ENCODE peak calls at places on chromosomes 5 and 9, in four cellular contexts. One of them, this sample, is unnamed.

GRCh38 chr5:138954257-138955012 is 79.3 kb upstream of the LRRTM2 start:
- DNase-seq in H1: no peak
- DNase-seq in K562: no peak
- DNase-seq in GM12878: no peak
- DNase-seq in this sample: no peak

GRCh38 chr9:117485176-117485575 is 70.3 kb upstream of the ASTN2 start:
- DNase-seq in H1: no peak
- DNase-seq in K562: no peak
- DNase-seq in GM12878: no peak
- DNase-seq in this sample: no peak

GRCh38 chr5:59838989-59839388 is 54.5 kb downstream of the PDE4D start:
- DNase-seq in H1: no peak
- DNase-seq in K562: no peak
- DNase-seq in GM12878: no peak
- DNase-seq in this sample: no peak

GRCh38 chr9:123322771-123323481 is 33.1 kb upstream of the CRB2 start:
- DNase-seq in H1: no peak
- DNase-seq in K562: no peak
- DNase-seq in GM12878: no peak
- DNase-seq in this sample: no peak

GRCh38 chr5:36734422-36734821 is 128.0 kb downstream of the SLC1A3 start:
- DNase-seq in H1: no peak
- DNase-seq in K562: peak; percentile 34
- DNase-seq in GM12878: no peak
- DNase-seq in this sample: peak; percentile 12

GRCh38 chr5:111834926-111835599 is 78.1 kb upstream of the NREP start:
- DNase-seq in H1: no peak
- DNase-seq in K562: no peak
- DNase-seq in GM12878: no peak
- DNase-seq in this sample: no peak

GRCh38 chr9:114037961-114038723 is 40.0 kb downstream of the AMBP start:
- DNase-seq in H1: peak; percentile 56
- DNase-seq in K562: no peak
- DNase-seq in GM12878: no peak
- DNase-seq in this sample: no peak

GRCh38 chr5:177610131-177610769 is 10.3 kb downstream of the B4GALT7 start:
- DNase-seq in H1: no peak
- DNase-seq in K562: no peak
- DNase-seq in GM12878: no peak
- DNase-seq in this sample: no peak

GRCh38 chr5:66596791-66597757 is 881 bp downstream of the MAST4 start:
- DNase-seq in H1: peak; percentile 65
- DNase-seq in K562: no peak
- DNase-seq in GM12878: no peak
- DNase-seq in this sample: no peak

GRCh38 chr9:126393876-126394275 is 67.2 kb downstream of the MVB12B start:
- DNase-seq in H1: no peak
- DNase-seq in K562: no peak
- DNase-seq in GM12878: no peak
- DNase-seq in this sample: no peak

GRCh38 chr5:14184725-14185124 is 41.6 kb downstream of the TRIO start:
- DNase-seq in H1: no peak
- DNase-seq in K562: no peak
- DNase-seq in GM12878: no peak
- DNase-seq in this sample: no peak

GRCh38 chr5:81242906-81243436 is 9.8 kb downstream of the CKMT2 start:
- DNase-seq in H1: no peak
- DNase-seq in K562: no peak
- DNase-seq in GM12878: no peak
- DNase-seq in this sample: no peak

GRCh38 chr5:78971998-78972397 is 13.1 kb downstream of the ARSB start:
- DNase-seq in H1: no peak
- DNase-seq in K562: no peak
- DNase-seq in GM12878: no peak
- DNase-seq in this sample: no peak

GRCh38 chr5:169763437-169764301 is 126.6 kb downstream of the DOCK2 start:
- DNase-seq in H1: no peak
- DNase-seq in K562: no peak
- DNase-seq in GM12878: peak; percentile 45
- DNase-seq in this sample: no peak

GRCh38 chr5:139306197-139306596 is 12.7 kb downstream of the MATR3 start:
- DNase-seq in H1: no peak
- DNase-seq in K562: no peak
- DNase-seq in GM12878: no peak
- DNase-seq in this sample: no peak

GRCh38 chr5:54959673-54960418 is 25.5 kb downstream of the ESM1 start:
- DNase-seq in H1: peak; percentile 76
- DNase-seq in K562: peak; percentile 26
- DNase-seq in GM12878: no peak
- DNase-seq in this sample: peak; percentile 5

GRCh38 chr9:70315389-70315788 is 56.6 kb downstream of the SMC5 start:
- DNase-seq in H1: no peak
- DNase-seq in K562: no peak
- DNase-seq in GM12878: no peak
- DNase-seq in this sample: no peak

GRCh38 chr5:35773936-35774335 is 82.8 kb upstream of the IL7R start:
- DNase-seq in H1: no peak
- DNase-seq in K562: no peak
- DNase-seq in GM12878: no peak
- DNase-seq in this sample: no peak

GRCh38 chr5:142235050-142235797 is 89.6 kb downstream of the SPRY4 start:
- DNase-seq in H1: peak; percentile 83
- DNase-seq in K562: no peak
- DNase-seq in GM12878: no peak
- DNase-seq in this sample: no peak

GRCh38 chr9:20593551-20593950 is 28.7 kb downstream of the MLLT3 start:
- DNase-seq in H1: no peak
- DNase-seq in K562: no peak
- DNase-seq in GM12878: no peak
- DNase-seq in this sample: no peak

GRCh38 chr5:132473019-132473531 is 17.5 kb downstream of the IRF1 start:
- DNase-seq in H1: no peak
- DNase-seq in K562: no peak
- DNase-seq in GM12878: no peak
- DNase-seq in this sample: no peak

GRCh38 chr5:14710313-14710994 is 45.9 kb downstream of the OTULIN start:
- DNase-seq in H1: no peak
- DNase-seq in K562: no peak
- DNase-seq in GM12878: no peak
- DNase-seq in this sample: no peak

GRCh38 chr5:150529555-150529954 is 21.6 kb downstream of the NDST1 start:
- DNase-seq in H1: no peak
- DNase-seq in K562: no peak
- DNase-seq in GM12878: no peak
- DNase-seq in this sample: no peak

GRCh38 chr9:68974901-68975300 is 39.0 kb downstream of the PRKACG start:
- DNase-seq in H1: no peak
- DNase-seq in K562: no peak
- DNase-seq in GM12878: no peak
- DNase-seq in this sample: no peak
- TF ChIP-seq GABPA in H1: no peak
- TF ChIP-seq GABPA in K562: no peak
- TF ChIP-seq GABPA in GM12878: no peak
- TF ChIP-seq GABPA in this sample: no peak

DNA sequence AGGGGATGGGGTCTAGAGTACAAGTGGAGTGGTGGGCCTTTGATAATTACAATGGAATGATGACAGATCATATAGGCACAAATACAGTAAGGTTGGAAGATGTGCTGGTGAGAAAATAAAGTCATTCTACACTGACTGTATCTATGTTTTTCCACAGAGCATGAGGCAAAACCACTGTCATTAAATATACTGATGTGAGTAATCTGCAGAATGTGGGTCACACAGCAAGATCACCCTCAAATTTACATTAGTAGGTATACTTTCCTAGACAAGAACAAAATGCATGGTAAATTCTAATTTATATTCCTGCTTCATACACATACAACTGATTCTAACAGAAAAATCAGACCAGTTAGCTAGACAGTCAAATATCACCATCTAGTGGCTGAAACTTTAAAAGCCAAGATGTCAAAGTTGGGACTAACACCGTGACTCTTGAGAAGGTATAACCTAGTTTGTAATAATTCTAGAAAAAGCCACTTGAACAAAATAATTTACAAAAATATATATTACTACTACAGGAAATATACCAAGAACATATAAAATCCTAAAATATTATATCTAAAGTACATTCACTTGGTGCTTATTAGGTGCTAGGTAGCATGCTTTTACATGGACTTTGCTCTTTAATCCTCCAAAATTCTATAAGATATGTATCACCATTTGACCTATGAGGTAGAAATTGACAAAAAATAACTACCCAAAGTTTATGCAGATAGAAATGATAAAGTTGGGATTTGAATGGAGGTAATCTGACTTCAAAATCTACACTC is 19.5 kb downstream of the TTC33 start:
- DNase-seq in H1: no peak
- DNase-seq in K562: peak; percentile 62
- DNase-seq in GM12878: peak; percentile 37
- DNase-seq in this sample: peak; percentile 48
- TF ChIP-seq KDM1A in H1: no peak
- TF ChIP-seq KDM1A in K562: no peak
- TF ChIP-seq KDM1A in GM12878: no peak
- TF ChIP-seq KDM1A in this sample: no peak

GRCh38 chr5:181133610-181134231 is 2.8 kb upstream of the OR2V1 start:
- DNase-seq in H1: no peak
- DNase-seq in K562: peak; percentile 89
- DNase-seq in GM12878: no peak
- DNase-seq in this sample: peak; percentile 12

GRCh38 chr5:181129601-181130000 is 1.4 kb downstream of the OR2V1 start:
- DNase-seq in H1: no peak
- DNase-seq in K562: no peak
- DNase-seq in GM12878: no peak
- DNase-seq in this sample: no peak

GRCh38 chr5:181130832-181131496 is at the start of gene OR2V1:
- DNase-seq in H1: no peak
- DNase-seq in K562: no peak
- DNase-seq in GM12878: no peak
- DNase-seq in this sample: no peak

GRCh38 chr5:181133083-181133482 is 2.1 kb upstream of the OR2V1 start:
- DNase-seq in H1: no peak
- DNase-seq in K562: no peak
- DNase-seq in GM12878: no peak
- DNase-seq in this sample: no peak

DNA sequence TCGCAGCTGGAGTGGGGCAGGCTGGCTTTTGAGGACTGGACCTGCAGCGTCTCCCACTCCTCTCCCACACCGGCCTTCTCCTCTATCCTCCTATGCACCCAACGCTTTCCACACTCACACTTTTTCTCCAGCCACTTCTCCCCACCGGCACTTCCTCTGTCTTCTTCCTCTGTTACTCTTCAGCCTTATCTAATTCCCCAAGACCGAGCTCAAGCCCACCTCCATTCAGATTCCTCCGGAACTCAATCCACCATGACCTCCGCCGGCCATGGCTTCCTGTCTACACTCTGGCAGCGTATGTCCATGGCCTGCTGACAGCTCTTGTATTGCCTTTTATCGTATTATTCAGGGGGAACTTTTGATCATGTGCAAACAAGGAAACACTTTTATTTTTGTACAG is 545 bp upstream of the OR2V1 start:
- DNase-seq in H1: no peak
- DNase-seq in K562: no peak
- DNase-seq in GM12878: no peak
- DNase-seq in this sample: no peak
- TF ChIP-seq GABPA in H1: no peak
- TF ChIP-seq GABPA in K562: peak; percentile 33
- TF ChIP-seq GABPA in GM12878: no peak
- TF ChIP-seq GABPA in this sample: no peak

GRCh38 chr5:171513591-171513990 is 94.1 kb downstream of the FGF18 start:
- DNase-seq in H1: no peak
- DNase-seq in K562: no peak
- DNase-seq in GM12878: no peak
- DNase-seq in this sample: no peak

GRCh38 chr5:171509467-171509866 is 90.0 kb downstream of the FGF18 start:
- DNase-seq in H1: no peak
- DNase-seq in K562: no peak
- DNase-seq in GM12878: no peak
- DNase-seq in this sample: no peak

GRCh38 chr5:171512397-171512796 is 93.0 kb downstream of the FGF18 start:
- DNase-seq in H1: no peak
- DNase-seq in K562: no peak
- DNase-seq in GM12878: no peak
- DNase-seq in this sample: no peak
- TF ChIP-seq KDM1A in H1: no peak
- TF ChIP-seq KDM1A in K562: no peak
- TF ChIP-seq KDM1A in GM12878: no peak
- TF ChIP-seq KDM1A in this sample: no peak

DNA sequence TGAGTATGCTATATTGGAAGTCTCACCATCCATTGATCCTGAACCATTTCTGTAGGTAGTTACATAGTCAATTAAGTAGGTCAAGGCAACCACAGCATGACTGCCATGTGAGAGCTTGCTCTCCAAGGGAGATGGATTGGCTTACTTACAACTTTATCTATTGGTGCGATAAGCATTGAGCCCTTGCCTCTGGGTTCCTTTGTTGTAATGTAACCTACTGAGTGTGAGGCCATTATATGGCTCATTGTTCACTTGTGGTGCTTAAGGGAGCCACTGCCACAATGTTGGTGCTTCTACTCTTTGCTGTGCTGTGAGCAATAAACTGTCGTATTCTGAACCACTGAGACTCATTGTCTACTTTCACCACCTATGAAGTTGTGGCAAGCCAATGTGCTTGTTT is 510.6 kb upstream of the ITGA1 start:
- DNase-seq in H1: no peak
- DNase-seq in K562: no peak
- DNase-seq in GM12878: no peak
- DNase-seq in this sample: no peak
- TF ChIP-seq GABPA in H1: no peak
- TF ChIP-seq GABPA in K562: no peak
- TF ChIP-seq GABPA in GM12878: no peak
- TF ChIP-seq GABPA in this sample: no peak

GRCh38 chr5:83097582-83098265 is 20.4 kb downstream of the XRCC4 start:
- DNase-seq in H1: no peak
- DNase-seq in K562: no peak
- DNase-seq in GM12878: no peak
- DNase-seq in this sample: no peak
- TF ChIP-seq KDM1A in H1: no peak
- TF ChIP-seq KDM1A in K562: no peak
- TF ChIP-seq KDM1A in GM12878: no peak
- TF ChIP-seq KDM1A in this sample: no peak